ENCODE peak calls at places on chromosome 4, in nine cellular contexts. P, Z, I, U, B, W, H, X and C are unnamed samples.

GRCh38 chr4:40292313-40292759 is 42.8 kb upstream of the CHRNA9 start:
- DNase-seq in P (no peak), Z (peak), I (no peak), U (no peak), B (no peak), W (peak), H (no peak), X (no peak), C (no peak)

GRCh38 chr4:19134685-19135084 is 1113.1 kb upstream of the LCORL start:
- DNase-seq in P (no peak), Z (no peak), I (no peak), U (no peak), B (no peak), W (no peak), H (no peak), X (no peak), C (no peak)

GRCh38 chr4:2842667-2843022 is 999 bp upstream of the ADD1 start:
- DNase-seq in P (no peak), Z (no peak), I (no peak), U (no peak), B (no peak), W (peak), H (no peak), X (no peak), C (no peak)

GRCh38 chr4:167290684-167291083 is 56.4 kb upstream of the SPOCK3 start:
- DNase-seq in P (no peak), Z (no peak), I (no peak), U (no peak), B (no peak), W (peak), H (no peak), X (no peak), C (no peak)

GRCh38 chr4:67765928-67766327 is 11.7 kb upstream of the GNRHR start:
- DNase-seq in P (no peak), Z (no peak), I (no peak), U (no peak), B (no peak), W (peak), H (no peak), X (no peak), C (no peak)

GRCh38 chr4:2082118-2082517 is 23.0 kb downstream of the NAT8L start:
- DNase-seq in P (peak), Z (no peak), I (peak), U (peak), B (peak), W (no peak), H (no peak), X (no peak), C (no peak)

GRCh38 chr4:1792832-1793495 is at the start of gene FGFR3:
- DNase-seq in P (no peak), Z (no peak), I (peak), U (peak), B (peak), W (peak), H (no peak), X (no peak), C (no peak)

GRCh38 chr4:56215901-56216300 is 171.4 kb downstream of the AASDH start:
- DNase-seq in P (no peak), Z (no peak), I (no peak), U (peak), B (peak), W (peak), H (no peak), X (no peak), C (no peak)

GRCh38 chr4:82643994-82644730 is 82.4 kb upstream of the TMEM150C start:
- DNase-seq in P (no peak), Z (no peak), I (no peak), U (no peak), B (no peak), W (peak), H (peak), X (peak), C (no peak)

GRCh38 chr4:98430708-98431403 is 169.7 kb downstream of the RAP1GDS1 start:
- DNase-seq in P (no peak), Z (no peak), I (no peak), U (no peak), B (no peak), W (peak), H (peak), X (peak), C (no peak)

GRCh38 chr4:921830-922331 is 10.2 kb downstream of the GAK start:
- DNase-seq in P (no peak), Z (no peak), I (no peak), U (peak), B (no peak), W (no peak), H (no peak), X (no peak), C (peak)

DNA sequence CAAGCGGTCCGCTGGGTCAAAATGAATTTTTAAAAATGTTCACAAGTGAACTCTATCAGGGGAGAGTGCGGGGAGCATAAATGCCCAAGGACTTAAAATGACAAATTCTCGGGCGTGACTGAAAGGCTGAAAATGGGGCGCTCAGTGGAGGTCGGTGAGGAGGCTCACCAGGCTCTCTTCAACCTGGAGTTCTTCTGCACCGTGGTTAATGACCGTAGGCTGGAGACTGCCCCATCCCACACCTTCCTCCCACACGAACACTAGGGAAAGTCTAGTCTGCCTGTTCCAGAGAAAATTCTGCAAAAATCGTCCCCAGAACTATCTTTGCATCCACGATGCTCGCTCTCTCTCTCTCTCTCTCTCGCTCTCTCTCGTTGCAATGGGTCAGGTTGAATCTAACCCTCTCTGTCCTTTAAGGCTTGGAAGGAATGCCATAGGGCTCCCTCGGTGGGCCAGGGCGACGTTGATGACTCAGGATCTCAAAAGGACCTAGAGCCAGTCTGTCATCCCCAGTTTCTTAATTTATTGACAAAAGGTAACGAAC is 111.5 kb downstream of the DCTD start:
- DNase-seq in P (no peak), Z (no peak), I (no peak), U (no peak), B (no peak), W (no peak), H (no peak), X (no peak), C (no peak)
- H3K4me3 ChIP-seq in P (no peak), Z (no peak), I (no peak), U (no peak), B (no peak), W (no peak), H (no peak), X (no peak), C (no peak)

GRCh38 chr4:146520894-146521542 is 722 bp downstream of the SLC10A7 start:
- DNase-seq in P (no peak), Z (peak), I (no peak), U (peak), B (peak), W (peak), H (no peak), X (no peak), C (peak)

GRCh38 chr4:146521543-146522097 is at the start of gene SLC10A7:
- DNase-seq in P (peak), Z (peak), I (peak), U (peak), B (peak), W (peak), H (no peak), X (no peak), C (peak)

GRCh38 chr4:146524663-146525062 is 2.9 kb upstream of the SLC10A7 start:
- DNase-seq in P (no peak), Z (no peak), I (no peak), U (no peak), B (no peak), W (no peak), H (no peak), X (no peak), C (no peak)

GRCh38 chr4:146522098-146522861 is 540 bp upstream of the SLC10A7 start:
- DNase-seq in P (peak), Z (peak), I (peak), U (peak), B (peak), W (peak), H (peak), X (no peak), C (peak)

GRCh38 chr4:146522862-146523205 is 1.1 kb upstream of the SLC10A7 start:
- DNase-seq in P (no peak), Z (peak), I (no peak), U (no peak), B (no peak), W (peak), H (no peak), X (no peak), C (no peak)
- TF ChIP-seq CTCF in P (no peak), Z (no peak), I (no peak), U (no peak), B (no peak), W (no peak), H (no peak), X (no peak), C (no peak)

DNA sequence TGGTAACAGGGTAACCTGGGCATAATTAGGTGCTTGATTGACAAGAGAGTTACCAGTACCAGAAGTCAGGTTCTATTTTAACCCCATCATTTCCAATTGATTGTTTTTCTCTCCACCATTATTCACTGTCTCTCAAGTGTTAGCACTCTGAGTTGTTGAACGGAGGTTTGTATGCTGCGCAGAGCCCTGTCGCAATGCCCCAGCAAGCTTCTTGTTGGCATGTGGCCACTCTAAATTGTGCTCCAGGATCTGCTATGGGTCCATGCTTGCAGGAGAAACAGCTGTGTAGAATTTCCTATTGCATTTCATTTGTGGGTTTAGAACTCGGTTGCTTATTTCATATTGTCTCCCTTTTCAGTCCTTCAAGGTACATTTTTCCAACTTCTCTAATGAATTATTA is 98.2 kb downstream of the KLHL8 start:
- DNase-seq in P (no peak), Z (peak), I (no peak), U (no peak), B (no peak), W (no peak), H (no peak), X (no peak), C (no peak)
- H3K4me3 ChIP-seq in P (no peak), Z (no peak), I (no peak), U (no peak), B (no peak), W (no peak), H (no peak), X (no peak), C (no peak)

DNA sequence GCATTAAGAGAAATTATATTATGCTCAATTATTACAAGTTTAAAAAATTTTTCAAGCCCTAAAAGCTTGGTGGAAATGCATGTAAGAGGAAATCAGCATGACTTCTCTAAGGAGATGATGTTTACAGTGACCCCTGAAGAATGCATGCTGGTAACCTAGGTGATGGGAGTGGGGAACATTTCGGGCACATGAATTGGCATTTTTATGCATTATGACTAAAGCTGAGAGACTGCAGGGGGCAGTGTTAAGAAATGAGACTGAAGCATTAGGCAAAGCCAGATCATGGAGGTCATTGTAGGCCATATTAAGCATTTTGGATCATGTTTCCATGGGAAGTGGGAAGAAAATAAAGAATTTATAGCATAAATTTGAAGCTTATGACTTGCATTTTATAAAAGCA is 421.3 kb downstream of the FAT4 start:
- DNase-seq in P (no peak), Z (no peak), I (no peak), U (no peak), B (no peak), W (peak), H (no peak), X (no peak), C (no peak)
- TF ChIP-seq CTCF in P (no peak), Z (no peak), I (no peak), U (no peak), B (no peak), W (peak), H (peak), X (peak), C (no peak)

GRCh38 chr4:52076731-52077130 is 25.6 kb downstream of the SPATA18 start:
- DNase-seq in P (no peak), Z (no peak), I (no peak), U (no peak), B (no peak), W (peak), H (no peak), X (no peak), C (no peak)
- H3K4me3 ChIP-seq in P (no peak), Z (no peak), I (no peak), U (no peak), B (no peak), W (no peak), H (no peak), X (no peak), C (no peak)